ENCODE peak calls at places on chromosomes 7 and 10, in five cellular contexts. One of them, this sample, is unnamed.

GRCh38 chr7:94301024-94301588 is 93.6 kb upstream of the COL1A2 start:
- DNase-seq in endothelial cell of umbilical vein: peak
- DNase-seq in transverse colon: peak
- DNase-seq in tibial nerve: peak
- DNase-seq in stomach: peak
- DNase-seq in this sample: no peak

GRCh38 chr7:42351313-42351935 is 114.4 kb upstream of the GLI3 start:
- DNase-seq in endothelial cell of umbilical vein: no peak
- DNase-seq in transverse colon: no peak
- DNase-seq in tibial nerve: no peak
- DNase-seq in stomach: no peak
- DNase-seq in this sample: no peak

GRCh38 chr7:81150951-81151361 is 232.1 kb upstream of the SEMA3C start:
- DNase-seq in endothelial cell of umbilical vein: no peak
- DNase-seq in transverse colon: no peak
- DNase-seq in tibial nerve: no peak
- DNase-seq in stomach: no peak
- DNase-seq in this sample: no peak

GRCh38 chr10:100506596-100507356 is 12.9 kb downstream of the SEC31B start:
- DNase-seq in endothelial cell of umbilical vein: no peak
- DNase-seq in transverse colon: no peak
- DNase-seq in tibial nerve: no peak
- DNase-seq in stomach: no peak
- DNase-seq in this sample: no peak

GRCh38 chr7:90857595-90857994 is 261.5 kb downstream of the CDK14 start:
- DNase-seq in endothelial cell of umbilical vein: no peak
- DNase-seq in transverse colon: no peak
- DNase-seq in tibial nerve: no peak
- DNase-seq in stomach: no peak
- DNase-seq in this sample: no peak

GRCh38 chr7:130903358-130903974 is 169.5 kb upstream of the KLF14 start:
- DNase-seq in endothelial cell of umbilical vein: peak
- DNase-seq in transverse colon: no peak
- DNase-seq in tibial nerve: no peak
- DNase-seq in stomach: no peak
- DNase-seq in this sample: no peak

GRCh38 chr10:124647421-124648130 is 96.6 kb downstream of the FAM53B start:
- DNase-seq in endothelial cell of umbilical vein: peak
- DNase-seq in transverse colon: peak
- DNase-seq in tibial nerve: peak
- DNase-seq in stomach: peak
- DNase-seq in this sample: no peak

GRCh38 chr10:35136263-35136815 is 9.7 kb downstream of the CREM start:
- DNase-seq in endothelial cell of umbilical vein: no peak
- DNase-seq in transverse colon: no peak
- DNase-seq in tibial nerve: no peak
- DNase-seq in stomach: no peak
- DNase-seq in this sample: no peak

GRCh38 chr10:112137381-112137987 is 46.1 kb downstream of the GPAM start:
- DNase-seq in endothelial cell of umbilical vein: peak
- DNase-seq in transverse colon: peak
- DNase-seq in tibial nerve: peak
- DNase-seq in stomach: peak
- DNase-seq in this sample: no peak

GRCh38 chr7:8260871-8261707 is 878 bp downstream of the ICA1 start:
- DNase-seq in endothelial cell of umbilical vein: peak
- DNase-seq in transverse colon: peak
- DNase-seq in tibial nerve: peak
- DNase-seq in stomach: peak
- DNase-seq in this sample: no peak
- H3K27ac ChIP-seq in endothelial cell of umbilical vein: peak
- H3K27ac ChIP-seq in transverse colon: peak
- H3K27ac ChIP-seq in tibial nerve: no peak
- H3K27ac ChIP-seq in stomach: peak
- H3K27ac ChIP-seq in this sample: peak

GRCh38 chr7:108454317-108454673 is 1.9 kb downstream of the NRCAM start:
- DNase-seq in endothelial cell of umbilical vein: no peak
- DNase-seq in transverse colon: no peak
- DNase-seq in tibial nerve: no peak
- DNase-seq in stomach: no peak
- DNase-seq in this sample: no peak

GRCh38 chr7:108455833-108456677 is at the start of gene NRCAM:
- DNase-seq in endothelial cell of umbilical vein: peak
- DNase-seq in transverse colon: peak
- DNase-seq in tibial nerve: no peak
- DNase-seq in stomach: peak
- DNase-seq in this sample: no peak

GRCh38 chr7:108453320-108453719 is 2.9 kb downstream of the NRCAM start:
- DNase-seq in endothelial cell of umbilical vein: no peak
- DNase-seq in transverse colon: no peak
- DNase-seq in tibial nerve: no peak
- DNase-seq in stomach: no peak
- DNase-seq in this sample: no peak

GRCh38 chr7:108455524-108455832 is 758 bp downstream of the NRCAM start:
- DNase-seq in endothelial cell of umbilical vein: no peak
- DNase-seq in transverse colon: no peak
- DNase-seq in tibial nerve: no peak
- DNase-seq in stomach: no peak
- DNase-seq in this sample: no peak

DNA sequence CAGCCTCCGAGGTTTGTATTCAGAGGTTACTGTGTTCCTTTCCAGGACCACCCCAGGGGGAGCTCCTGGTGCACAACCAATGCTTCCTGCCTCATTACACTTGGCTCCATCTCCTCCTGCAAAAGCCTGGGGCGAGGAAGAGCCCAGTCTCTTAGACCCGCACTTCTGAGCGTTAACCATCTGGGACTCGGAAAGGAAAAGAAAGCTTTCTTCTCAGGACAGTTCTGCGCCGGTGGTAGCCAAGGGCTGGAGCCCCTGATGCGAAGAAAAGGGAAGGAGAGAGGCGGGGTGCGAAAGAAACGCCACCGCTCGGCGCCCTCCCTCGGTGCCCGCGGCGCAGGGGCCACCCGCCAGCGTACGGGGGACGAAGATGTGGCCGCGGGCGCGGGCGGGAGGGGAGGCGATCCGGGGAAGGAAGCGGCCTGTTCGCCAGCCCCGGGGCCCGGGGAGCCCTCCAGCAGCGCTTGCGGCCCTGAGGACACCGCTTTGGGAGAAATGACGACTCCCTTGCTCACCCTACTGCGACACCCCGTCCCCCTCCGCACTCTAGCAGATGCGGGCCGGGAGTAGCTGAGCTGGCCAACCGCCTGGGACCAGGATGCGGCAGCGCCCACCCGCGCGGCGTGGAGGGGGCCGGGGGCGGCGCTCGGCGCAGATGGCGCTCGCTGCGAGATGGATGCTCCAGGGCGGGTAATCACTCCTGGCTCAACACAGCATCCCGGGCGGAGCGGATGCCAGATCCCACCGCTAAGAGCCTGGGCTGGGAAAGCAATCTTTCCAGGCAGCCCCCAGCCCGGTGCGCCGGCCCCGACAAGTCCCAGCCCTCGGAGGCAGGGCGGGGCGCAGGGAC is 1.3 kb downstream of the NRCAM start:
- DNase-seq in endothelial cell of umbilical vein: peak
- DNase-seq in transverse colon: no peak
- DNase-seq in tibial nerve: no peak
- DNase-seq in stomach: no peak
- DNase-seq in this sample: no peak
- TF ChIP-seq CTCF in endothelial cell of umbilical vein: no peak
- TF ChIP-seq CTCF in transverse colon: no peak
- TF ChIP-seq CTCF in tibial nerve: no peak
- TF ChIP-seq CTCF in stomach: no peak
- TF ChIP-seq CTCF in this sample: no peak

GRCh38 chr7:10802526-10802925 is 171.1 kb upstream of the PHF14 start:
- DNase-seq in endothelial cell of umbilical vein: no peak
- DNase-seq in transverse colon: no peak
- DNase-seq in tibial nerve: no peak
- DNase-seq in stomach: no peak
- DNase-seq in this sample: no peak
- TF ChIP-seq POLR2A in endothelial cell of umbilical vein: no peak
- TF ChIP-seq POLR2A in transverse colon: no peak
- TF ChIP-seq POLR2A in tibial nerve: no peak
- TF ChIP-seq POLR2A in stomach: no peak
- TF ChIP-seq POLR2A in this sample: no peak

GRCh38 chr7:1560620-1561031 is 4.6 kb upstream of the TMEM184A start:
- DNase-seq in endothelial cell of umbilical vein: no peak
- DNase-seq in transverse colon: no peak
- DNase-seq in tibial nerve: no peak
- DNase-seq in stomach: no peak
- DNase-seq in this sample: no peak
- H3K27ac ChIP-seq in endothelial cell of umbilical vein: no peak
- H3K27ac ChIP-seq in transverse colon: no peak
- H3K27ac ChIP-seq in tibial nerve: no peak
- H3K27ac ChIP-seq in stomach: no peak
- H3K27ac ChIP-seq in this sample: peak